ENCODE peak calls at places on chromosomes 2 and 18, in ten cellular contexts. One of them, this sample, is unnamed.

GRCh38 chr2:112343827-112344585 is 68.6 kb downstream of the ZC3H6 start:
- DNase-seq in iris pigment epithelial cell: peak; percentile 10
- DNase-seq in NCI-H2171: no peak
- DNase-seq in HEK293T: no peak
- DNase-seq in MCF 10A: no peak
- DNase-seq in neural crest cell: no peak
- DNase-seq in activated CD8-positive, alpha-beta memory T cell treated with anti-CD3 and anti-CD28 coated beads for 4 hours: no peak
- DNase-seq in GM13976: peak; percentile 42
- DNase-seq in left lobe of liver: no peak
- DNase-seq in PC-9: no peak
- DNase-seq in this sample: no peak

GRCh38 chr2:146189541-146189940 is 1655.3 kb upstream of the ACVR2A start:
- DNase-seq in iris pigment epithelial cell: no peak
- DNase-seq in NCI-H2171: peak; percentile 87
- DNase-seq in HEK293T: no peak
- DNase-seq in MCF 10A: no peak
- DNase-seq in neural crest cell: no peak
- DNase-seq in activated CD8-positive, alpha-beta memory T cell treated with anti-CD3 and anti-CD28 coated beads for 4 hours: no peak
- DNase-seq in GM13976: no peak
- DNase-seq in left lobe of liver: no peak
- DNase-seq in PC-9: no peak
- DNase-seq in this sample: no peak

GRCh38 chr2:208129804-208130712 is at the start of gene CRYGC:
- DNase-seq in iris pigment epithelial cell: no peak
- DNase-seq in NCI-H2171: no peak
- DNase-seq in HEK293T: no peak
- DNase-seq in MCF 10A: peak; percentile 51
- DNase-seq in neural crest cell: no peak
- DNase-seq in activated CD8-positive, alpha-beta memory T cell treated with anti-CD3 and anti-CD28 coated beads for 4 hours: no peak
- DNase-seq in GM13976: no peak
- DNase-seq in left lobe of liver: no peak
- DNase-seq in PC-9: peak; percentile 16
- DNase-seq in this sample: peak; percentile 29

GRCh38 chr18:13565228-13565627 is 161.1 kb downstream of the FAM210A start:
- DNase-seq in iris pigment epithelial cell: no peak
- DNase-seq in NCI-H2171: no peak
- DNase-seq in HEK293T: no peak
- DNase-seq in MCF 10A: no peak
- DNase-seq in neural crest cell: no peak
- DNase-seq in activated CD8-positive, alpha-beta memory T cell treated with anti-CD3 and anti-CD28 coated beads for 4 hours: no peak
- DNase-seq in GM13976: no peak
- DNase-seq in left lobe of liver: peak; percentile 64
- DNase-seq in PC-9: no peak
- DNase-seq in this sample: no peak

GRCh38 chr18:77650799-77651385 is 401.2 kb downstream of the GALR1 start:
- DNase-seq in iris pigment epithelial cell: peak; percentile 41
- DNase-seq in NCI-H2171: peak; percentile 32
- DNase-seq in HEK293T: peak; percentile 76
- DNase-seq in MCF 10A: peak; percentile 24
- DNase-seq in neural crest cell: peak; percentile 88
- DNase-seq in activated CD8-positive, alpha-beta memory T cell treated with anti-CD3 and anti-CD28 coated beads for 4 hours: no peak
- DNase-seq in GM13976: peak; percentile 86
- DNase-seq in left lobe of liver: peak; percentile 59
- DNase-seq in PC-9: peak; percentile 20
- DNase-seq in this sample: peak; percentile 47

GRCh38 chr2:127700527-127701192 is 637 bp upstream of the SFT2D3 start:
- DNase-seq in iris pigment epithelial cell: no peak
- DNase-seq in NCI-H2171: no peak
- DNase-seq in HEK293T: peak; percentile 28
- DNase-seq in MCF 10A: peak; percentile 56
- DNase-seq in neural crest cell: no peak
- DNase-seq in activated CD8-positive, alpha-beta memory T cell treated with anti-CD3 and anti-CD28 coated beads for 4 hours: no peak
- DNase-seq in GM13976: peak; percentile 84
- DNase-seq in left lobe of liver: peak; percentile 79
- DNase-seq in PC-9: peak; percentile 95
- DNase-seq in this sample: peak; percentile 29

GRCh38 chr2:88170472-88170892 is 336 bp downstream of the THNSL2 start:
- DNase-seq in iris pigment epithelial cell: peak; percentile 45
- DNase-seq in NCI-H2171: no peak
- DNase-seq in HEK293T: no peak
- DNase-seq in MCF 10A: peak; percentile 26
- DNase-seq in neural crest cell: peak; percentile 11
- DNase-seq in activated CD8-positive, alpha-beta memory T cell treated with anti-CD3 and anti-CD28 coated beads for 4 hours: no peak
- DNase-seq in GM13976: no peak
- DNase-seq in left lobe of liver: peak; percentile 65
- DNase-seq in PC-9: no peak
- DNase-seq in this sample: no peak

GRCh38 chr2:47073217-47073616 is 81.9 kb downstream of the STPG4 start:
- DNase-seq in iris pigment epithelial cell: no peak
- DNase-seq in NCI-H2171: no peak
- DNase-seq in HEK293T: no peak
- DNase-seq in MCF 10A: no peak
- DNase-seq in neural crest cell: no peak
- DNase-seq in activated CD8-positive, alpha-beta memory T cell treated with anti-CD3 and anti-CD28 coated beads for 4 hours: no peak
- DNase-seq in GM13976: no peak
- DNase-seq in left lobe of liver: no peak
- DNase-seq in PC-9: no peak
- DNase-seq in this sample: no peak

GRCh38 chr2:29014811-29015414 is 33.8 kb downstream of the TOGARAM2 start:
- DNase-seq in iris pigment epithelial cell: peak; percentile 84
- DNase-seq in NCI-H2171: no peak
- DNase-seq in HEK293T: no peak
- DNase-seq in MCF 10A: peak; percentile 33
- DNase-seq in neural crest cell: no peak
- DNase-seq in activated CD8-positive, alpha-beta memory T cell treated with anti-CD3 and anti-CD28 coated beads for 4 hours: peak; percentile 41
- DNase-seq in GM13976: no peak
- DNase-seq in left lobe of liver: no peak
- DNase-seq in PC-9: no peak
- DNase-seq in this sample: peak; percentile 37

GRCh38 chr18:35564795-35565453 is 16.6 kb upstream of the GALNT1 start:
- DNase-seq in iris pigment epithelial cell: no peak
- DNase-seq in NCI-H2171: no peak
- DNase-seq in HEK293T: no peak
- DNase-seq in MCF 10A: no peak
- DNase-seq in neural crest cell: no peak
- DNase-seq in activated CD8-positive, alpha-beta memory T cell treated with anti-CD3 and anti-CD28 coated beads for 4 hours: no peak
- DNase-seq in GM13976: peak; percentile 15
- DNase-seq in left lobe of liver: no peak
- DNase-seq in PC-9: no peak
- DNase-seq in this sample: no peak

GRCh38 chr2:23426284-23426905 is 41.4 kb downstream of the KLHL29 start:
- DNase-seq in iris pigment epithelial cell: peak; percentile 72
- DNase-seq in NCI-H2171: no peak
- DNase-seq in HEK293T: no peak
- DNase-seq in MCF 10A: peak; percentile 67
- DNase-seq in neural crest cell: no peak
- DNase-seq in activated CD8-positive, alpha-beta memory T cell treated with anti-CD3 and anti-CD28 coated beads for 4 hours: no peak
- DNase-seq in GM13976: no peak
- DNase-seq in left lobe of liver: peak; percentile 36
- DNase-seq in PC-9: no peak
- DNase-seq in this sample: no peak

GRCh38 chr2:127586746-127587295 is 51.3 kb downstream of the MYO7B start:
- DNase-seq in iris pigment epithelial cell: no peak
- DNase-seq in NCI-H2171: no peak
- DNase-seq in HEK293T: no peak
- DNase-seq in MCF 10A: no peak
- DNase-seq in neural crest cell: no peak
- DNase-seq in activated CD8-positive, alpha-beta memory T cell treated with anti-CD3 and anti-CD28 coated beads for 4 hours: no peak
- DNase-seq in GM13976: no peak
- DNase-seq in left lobe of liver: peak; percentile 30
- DNase-seq in PC-9: no peak
- DNase-seq in this sample: no peak

GRCh38 chr2:173741715-173742114 is 223.5 kb downstream of the SP3 start:
- DNase-seq in iris pigment epithelial cell: no peak
- DNase-seq in NCI-H2171: peak; percentile 20
- DNase-seq in HEK293T: peak; percentile 20
- DNase-seq in MCF 10A: peak; percentile 20
- DNase-seq in neural crest cell: no peak
- DNase-seq in activated CD8-positive, alpha-beta memory T cell treated with anti-CD3 and anti-CD28 coated beads for 4 hours: no peak
- DNase-seq in GM13976: no peak
- DNase-seq in left lobe of liver: no peak
- DNase-seq in PC-9: no peak
- DNase-seq in this sample: no peak

GRCh38 chr2:237572021-237572741 is 5.8 kb downstream of the PRLH start:
- DNase-seq in iris pigment epithelial cell: peak; percentile 89
- DNase-seq in NCI-H2171: peak; percentile 62
- DNase-seq in HEK293T: peak; percentile 94
- DNase-seq in MCF 10A: peak; percentile 82
- DNase-seq in neural crest cell: peak; percentile 98
- DNase-seq in activated CD8-positive, alpha-beta memory T cell treated with anti-CD3 and anti-CD28 coated beads for 4 hours: peak; percentile 71
- DNase-seq in GM13976: peak; percentile 97
- DNase-seq in left lobe of liver: peak; percentile 90
- DNase-seq in PC-9: peak; percentile 94
- DNase-seq in this sample: peak; percentile 92

GRCh38 chr2:74414913-74415761 is 6.3 kb downstream of the C2orf81 start:
- DNase-seq in iris pigment epithelial cell: peak; percentile 42
- DNase-seq in NCI-H2171: no peak
- DNase-seq in HEK293T: no peak
- DNase-seq in MCF 10A: no peak
- DNase-seq in neural crest cell: no peak
- DNase-seq in activated CD8-positive, alpha-beta memory T cell treated with anti-CD3 and anti-CD28 coated beads for 4 hours: no peak
- DNase-seq in GM13976: peak; percentile 63
- DNase-seq in left lobe of liver: no peak
- DNase-seq in PC-9: no peak
- DNase-seq in this sample: peak; percentile 27

GRCh38 chr2:239052046-239052445 is 204.2 kb downstream of the TWIST2 start:
- DNase-seq in iris pigment epithelial cell: no peak
- DNase-seq in NCI-H2171: no peak
- DNase-seq in HEK293T: no peak
- DNase-seq in MCF 10A: no peak
- DNase-seq in neural crest cell: no peak
- DNase-seq in activated CD8-positive, alpha-beta memory T cell treated with anti-CD3 and anti-CD28 coated beads for 4 hours: no peak
- DNase-seq in GM13976: no peak
- DNase-seq in left lobe of liver: no peak
- DNase-seq in PC-9: no peak
- DNase-seq in this sample: no peak

This sample was measured in lung microvascular endothelial cell.